ENCODE peak calls at places on chromosomes 3 and 15, in eight cellular contexts. One of them, this sample, is unnamed.

GRCh38 chr15:72764656-72765055 is 18.9 kb downstream of the ADPGK start:
- DNase-seq in cardiac muscle cell: no peak
- DNase-seq in GM13977: no peak
- DNase-seq in spleen: no peak
- DNase-seq in cardiac fibroblast: no peak
- DNase-seq in endothelial cell: no peak
- DNase-seq in transverse colon: no peak
- DNase-seq in neural progenitor cell: no peak
- DNase-seq in this sample: no peak

GRCh38 chr3:115071611-115072010 is 75.5 kb downstream of the ZBTB20 start:
- DNase-seq in cardiac muscle cell: no peak
- DNase-seq in GM13977: no peak
- DNase-seq in spleen: no peak
- DNase-seq in cardiac fibroblast: peak; percentile 80
- DNase-seq in endothelial cell: no peak
- DNase-seq in transverse colon: no peak
- DNase-seq in neural progenitor cell: peak; percentile 8
- DNase-seq in this sample: no peak

GRCh38 chr3:184241447-184242296 is 7.1 kb downstream of the ALG3 start:
- DNase-seq in cardiac muscle cell: peak; percentile 63
- DNase-seq in GM13977: peak; percentile 74
- DNase-seq in spleen: peak; percentile 80
- DNase-seq in cardiac fibroblast: peak; percentile 52
- DNase-seq in endothelial cell: peak; percentile 67
- DNase-seq in transverse colon: peak; percentile 76
- DNase-seq in neural progenitor cell: no peak
- DNase-seq in this sample: no peak

GRCh38 chr15:20349774-20350498 is 191.7 kb downstream of the GOLGA6L6 start:
- DNase-seq in cardiac muscle cell: no peak
- DNase-seq in GM13977: peak; percentile 31
- DNase-seq in spleen: peak; percentile 84
- DNase-seq in cardiac fibroblast: no peak
- DNase-seq in endothelial cell: no peak
- DNase-seq in transverse colon: no peak
- DNase-seq in neural progenitor cell: no peak
- DNase-seq in this sample: no peak

GRCh38 chr3:54870423-54870822 is 57.4 kb downstream of the LRTM1 start:
- DNase-seq in cardiac muscle cell: peak; percentile 93
- DNase-seq in GM13977: no peak
- DNase-seq in spleen: no peak
- DNase-seq in cardiac fibroblast: peak; percentile 97
- DNase-seq in endothelial cell: no peak
- DNase-seq in transverse colon: no peak
- DNase-seq in neural progenitor cell: peak; percentile 60
- DNase-seq in this sample: peak; percentile 79

GRCh38 chr3:34037263-34037662 is 238.8 kb downstream of the PDCD6IP start:
- DNase-seq in cardiac muscle cell: no peak
- DNase-seq in GM13977: no peak
- DNase-seq in spleen: no peak
- DNase-seq in cardiac fibroblast: no peak
- DNase-seq in endothelial cell: no peak
- DNase-seq in transverse colon: no peak
- DNase-seq in neural progenitor cell: no peak
- DNase-seq in this sample: no peak

GRCh38 chr3:100159564-100160153 is 45.4 kb upstream of the FILIP1L start:
- DNase-seq in cardiac muscle cell: peak; percentile 68
- DNase-seq in GM13977: no peak
- DNase-seq in spleen: no peak
- DNase-seq in cardiac fibroblast: peak; percentile 81
- DNase-seq in endothelial cell: no peak
- DNase-seq in transverse colon: no peak
- DNase-seq in neural progenitor cell: no peak
- DNase-seq in this sample: peak; percentile 50

GRCh38 chr3:137988152-137988551 is 21.8 kb upstream of the CLDN18 start:
- DNase-seq in cardiac muscle cell: no peak
- DNase-seq in GM13977: peak; percentile 52
- DNase-seq in spleen: no peak
- DNase-seq in cardiac fibroblast: no peak
- DNase-seq in endothelial cell: no peak
- DNase-seq in transverse colon: no peak
- DNase-seq in neural progenitor cell: no peak
- DNase-seq in this sample: no peak

GRCh38 chr3:175948041-175948440 is 1088.9 kb downstream of the NAALADL2 start:
- DNase-seq in cardiac muscle cell: no peak
- DNase-seq in GM13977: no peak
- DNase-seq in spleen: no peak
- DNase-seq in cardiac fibroblast: no peak
- DNase-seq in endothelial cell: no peak
- DNase-seq in transverse colon: no peak
- DNase-seq in neural progenitor cell: no peak
- DNase-seq in this sample: no peak

GRCh38 chr15:66872394-66872793 is 170.4 kb downstream of the SMAD6 start:
- DNase-seq in cardiac muscle cell: peak; percentile 43
- DNase-seq in GM13977: no peak
- DNase-seq in spleen: no peak
- DNase-seq in cardiac fibroblast: no peak
- DNase-seq in endothelial cell: no peak
- DNase-seq in transverse colon: no peak
- DNase-seq in neural progenitor cell: no peak
- DNase-seq in this sample: no peak

GRCh38 chr3:46304739-46305138 is 49.2 kb upstream of the CCR2 start:
- DNase-seq in cardiac muscle cell: no peak
- DNase-seq in GM13977: peak; percentile 21
- DNase-seq in spleen: no peak
- DNase-seq in cardiac fibroblast: no peak
- DNase-seq in endothelial cell: no peak
- DNase-seq in transverse colon: no peak
- DNase-seq in neural progenitor cell: no peak
- DNase-seq in this sample: no peak

GRCh38 chr15:80999623-81000036 is 1.1 kb upstream of the TLNRD1 start:
- DNase-seq in cardiac muscle cell: no peak
- DNase-seq in GM13977: peak; percentile 40
- DNase-seq in spleen: peak; percentile 84
- DNase-seq in cardiac fibroblast: no peak
- DNase-seq in endothelial cell: no peak
- DNase-seq in transverse colon: peak; percentile 85
- DNase-seq in neural progenitor cell: no peak
- DNase-seq in this sample: no peak

GRCh38 chr3:99126291-99126690 is 224.8 kb upstream of the DCBLD2 start:
- DNase-seq in cardiac muscle cell: peak; percentile 72
- DNase-seq in GM13977: no peak
- DNase-seq in spleen: no peak
- DNase-seq in cardiac fibroblast: peak; percentile 56
- DNase-seq in endothelial cell: no peak
- DNase-seq in transverse colon: no peak
- DNase-seq in neural progenitor cell: no peak
- DNase-seq in this sample: no peak

GRCh38 chr3:57094011-57094535 is 33.6 kb downstream of the SPATA12 start:
- DNase-seq in cardiac muscle cell: no peak
- DNase-seq in GM13977: no peak
- DNase-seq in spleen: no peak
- DNase-seq in cardiac fibroblast: no peak
- DNase-seq in endothelial cell: no peak
- DNase-seq in transverse colon: no peak
- DNase-seq in neural progenitor cell: no peak
- DNase-seq in this sample: no peak

GRCh38 chr15:81643773-81644172 is 269.8 kb upstream of the TMC3 start:
- DNase-seq in cardiac muscle cell: no peak
- DNase-seq in GM13977: no peak
- DNase-seq in spleen: no peak
- DNase-seq in cardiac fibroblast: no peak
- DNase-seq in endothelial cell: no peak
- DNase-seq in transverse colon: no peak
- DNase-seq in neural progenitor cell: no peak
- DNase-seq in this sample: no peak

GRCh38 chr3:111585214-111585613 is 9.9 kb downstream of the ZBED2 start:
- DNase-seq in cardiac muscle cell: no peak
- DNase-seq in GM13977: no peak
- DNase-seq in spleen: no peak
- DNase-seq in cardiac fibroblast: peak; percentile 53
- DNase-seq in endothelial cell: no peak
- DNase-seq in transverse colon: no peak
- DNase-seq in neural progenitor cell: no peak
- DNase-seq in this sample: no peak

GRCh38 chr15:52496776-52497470 is 31.8 kb downstream of the MYO5A start:
- DNase-seq in cardiac muscle cell: no peak
- DNase-seq in GM13977: no peak
- DNase-seq in spleen: no peak
- DNase-seq in cardiac fibroblast: peak; percentile 67
- DNase-seq in endothelial cell: no peak
- DNase-seq in transverse colon: no peak
- DNase-seq in neural progenitor cell: no peak
- DNase-seq in this sample: no peak

GRCh38 chr3:125110016-125110875 is 54.4 kb upstream of the HEG1 start:
- DNase-seq in cardiac muscle cell: peak; percentile 89
- DNase-seq in GM13977: peak; percentile 42
- DNase-seq in spleen: no peak
- DNase-seq in cardiac fibroblast: peak; percentile 93
- DNase-seq in endothelial cell: no peak
- DNase-seq in transverse colon: no peak
- DNase-seq in neural progenitor cell: no peak
- DNase-seq in this sample: peak; percentile 80

GRCh38 chr3:94671078-94671477 is 608.2 kb downstream of the NSUN3 start:
- DNase-seq in cardiac muscle cell: no peak
- DNase-seq in GM13977: no peak
- DNase-seq in spleen: no peak
- DNase-seq in cardiac fibroblast: no peak
- DNase-seq in endothelial cell: no peak
- DNase-seq in transverse colon: no peak
- DNase-seq in neural progenitor cell: no peak
- DNase-seq in this sample: no peak

DNA sequence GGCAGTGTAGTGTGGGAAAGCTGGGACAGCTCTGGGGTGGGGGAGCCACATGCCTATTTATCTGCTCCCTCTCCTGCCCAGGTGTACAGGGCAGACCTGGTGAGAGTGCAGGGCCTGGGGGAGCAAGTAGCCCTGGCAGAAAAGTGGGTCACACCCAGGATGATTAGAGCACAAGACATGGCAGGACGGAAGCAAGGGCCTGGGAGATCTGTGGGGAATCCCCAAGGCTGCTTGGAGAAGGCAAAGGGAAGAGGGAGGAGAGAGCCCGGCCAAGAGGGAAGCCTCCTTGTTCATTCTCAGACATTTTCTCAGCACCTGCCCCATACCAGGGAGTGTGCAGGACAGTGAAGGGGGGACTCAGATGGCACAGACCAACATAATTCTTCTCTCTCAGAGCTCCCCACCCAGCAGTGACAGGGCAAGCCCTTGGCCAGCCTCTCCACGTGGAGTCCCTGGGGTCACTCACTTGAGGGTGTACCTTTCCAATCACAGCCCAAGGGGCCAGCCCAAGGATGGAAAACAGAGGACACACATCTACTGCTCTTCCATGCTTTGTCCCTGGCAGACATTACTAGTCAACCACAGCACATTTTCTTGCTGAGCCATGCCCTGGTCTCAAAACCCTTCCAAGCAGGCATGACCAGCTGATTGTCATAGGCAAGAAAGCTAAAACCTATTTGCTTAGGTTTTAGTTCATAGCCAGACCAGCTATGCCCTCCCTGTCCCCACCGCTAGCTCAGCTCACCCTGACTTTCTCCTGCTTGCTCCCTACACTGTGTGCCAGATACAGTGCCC is 4.9 kb upstream of the DUSP7 start:
- DNase-seq in cardiac muscle cell: no peak
- DNase-seq in GM13977: no peak
- DNase-seq in spleen: no peak
- DNase-seq in cardiac fibroblast: no peak
- DNase-seq in endothelial cell: no peak
- DNase-seq in transverse colon: no peak
- DNase-seq in neural progenitor cell: no peak
- DNase-seq in this sample: no peak
- TF ChIP-seq CTCF in cardiac muscle cell: no peak
- TF ChIP-seq CTCF in GM13977: no peak
- TF ChIP-seq CTCF in spleen: no peak
- TF ChIP-seq CTCF in cardiac fibroblast: no peak
- TF ChIP-seq CTCF in endothelial cell: no peak
- TF ChIP-seq CTCF in transverse colon: no peak
- TF ChIP-seq CTCF in neural progenitor cell: no peak
- TF ChIP-seq CTCF in this sample: no peak

GRCh38 chr3:87370007-87370406 is 93.6 kb upstream of the POU1F1 start:
- DNase-seq in cardiac muscle cell: no peak
- DNase-seq in GM13977: no peak
- DNase-seq in spleen: no peak
- DNase-seq in cardiac fibroblast: no peak
- DNase-seq in endothelial cell: no peak
- DNase-seq in transverse colon: no peak
- DNase-seq in neural progenitor cell: no peak
- DNase-seq in this sample: no peak

GRCh38 chr3:87361956-87362355 is 85.6 kb upstream of the POU1F1 start:
- DNase-seq in cardiac muscle cell: no peak
- DNase-seq in GM13977: no peak
- DNase-seq in spleen: no peak
- DNase-seq in cardiac fibroblast: no peak
- DNase-seq in endothelial cell: no peak
- DNase-seq in transverse colon: no peak
- DNase-seq in neural progenitor cell: no peak
- DNase-seq in this sample: no peak

GRCh38 chr3:87367752-87368151 is 91.4 kb upstream of the POU1F1 start:
- DNase-seq in cardiac muscle cell: no peak
- DNase-seq in GM13977: no peak
- DNase-seq in spleen: no peak
- DNase-seq in cardiac fibroblast: no peak
- DNase-seq in endothelial cell: no peak
- DNase-seq in transverse colon: no peak
- DNase-seq in neural progenitor cell: no peak
- DNase-seq in this sample: no peak
- TF ChIP-seq CTCF in cardiac muscle cell: no peak
- TF ChIP-seq CTCF in GM13977: no peak
- TF ChIP-seq CTCF in spleen: no peak
- TF ChIP-seq CTCF in cardiac fibroblast: no peak
- TF ChIP-seq CTCF in endothelial cell: no peak
- TF ChIP-seq CTCF in transverse colon: no peak
- TF ChIP-seq CTCF in neural progenitor cell: no peak
- TF ChIP-seq CTCF in this sample: no peak

GRCh38 chr3:113132571-113132996 is 78.8 kb upstream of the BOC start:
- DNase-seq in cardiac muscle cell: peak; percentile 43
- DNase-seq in GM13977: no peak
- DNase-seq in spleen: no peak
- DNase-seq in cardiac fibroblast: peak; percentile 14
- DNase-seq in endothelial cell: no peak
- DNase-seq in transverse colon: no peak
- DNase-seq in neural progenitor cell: no peak
- DNase-seq in this sample: peak; percentile 39
- TF ChIP-seq CTCF in cardiac muscle cell: no peak
- TF ChIP-seq CTCF in GM13977: no peak
- TF ChIP-seq CTCF in spleen: no peak
- TF ChIP-seq CTCF in cardiac fibroblast: no peak
- TF ChIP-seq CTCF in endothelial cell: no peak
- TF ChIP-seq CTCF in transverse colon: no peak
- TF ChIP-seq CTCF in neural progenitor cell: no peak
- TF ChIP-seq CTCF in this sample: peak; percentile 28

GRCh38 chr3:16511561-16512434 is 1.7 kb downstream of the RFTN1 start:
- DNase-seq in cardiac muscle cell: peak; percentile 85
- DNase-seq in GM13977: peak; percentile 83
- DNase-seq in spleen: peak; percentile 87
- DNase-seq in cardiac fibroblast: peak; percentile 93
- DNase-seq in endothelial cell: no peak
- DNase-seq in transverse colon: peak; percentile 65
- DNase-seq in neural progenitor cell: peak; percentile 20
- DNase-seq in this sample: peak; percentile 57
- TF ChIP-seq CTCF in cardiac muscle cell: no peak
- TF ChIP-seq CTCF in GM13977: no peak
- TF ChIP-seq CTCF in spleen: no peak
- TF ChIP-seq CTCF in cardiac fibroblast: no peak
- TF ChIP-seq CTCF in endothelial cell: no peak
- TF ChIP-seq CTCF in transverse colon: no peak
- TF ChIP-seq CTCF in neural progenitor cell: no peak
- TF ChIP-seq CTCF in this sample: no peak

GRCh38 chr3:141011511-141012262 is 39.5 kb upstream of the SPSB4 start:
- DNase-seq in cardiac muscle cell: peak; percentile 67
- DNase-seq in GM13977: peak; percentile 67
- DNase-seq in spleen: peak; percentile 89
- DNase-seq in cardiac fibroblast: peak; percentile 63
- DNase-seq in endothelial cell: peak; percentile 93
- DNase-seq in transverse colon: peak; percentile 71
- DNase-seq in neural progenitor cell: peak; percentile 92
- DNase-seq in this sample: peak; percentile 3
- TF ChIP-seq CTCF in cardiac muscle cell: peak; percentile 86
- TF ChIP-seq CTCF in GM13977: peak; percentile 92
- TF ChIP-seq CTCF in spleen: peak; percentile 35
- TF ChIP-seq CTCF in cardiac fibroblast: peak; percentile 91
- TF ChIP-seq CTCF in endothelial cell: peak; percentile 76
- TF ChIP-seq CTCF in transverse colon: peak; percentile 69
- TF ChIP-seq CTCF in neural progenitor cell: peak; percentile 94
- TF ChIP-seq CTCF in this sample: peak; percentile 83